ENCODE peak calls at places on chromosomes 6 and 20, in seven cellular contexts. N is activated CD4-positive, CD25-positive, alpha-beta regulatory T cell; G is tibial nerve; D is pancreas; I is pons; W is omental fat pad; Q is right cardiac atrium. U is an unnamed sample.

GRCh38 chr6:36627801-36628246 is 33.7 kb downstream of the SRSF3 start:
- DNase-seq in N (no peak), G (no peak), D (peak), I (no peak), W (no peak), Q (peak), U (no peak)

GRCh38 chr6:25112207-25112874 is 166.8 kb upstream of the CARMIL1 start:
- DNase-seq in N (no peak), G (no peak), D (no peak), I (no peak), W (no peak), Q (no peak), U (no peak)

GRCh38 chr20:45444050-45444449 is 25.5 kb upstream of the WFDC2 start:
- DNase-seq in N (no peak), G (no peak), D (no peak), I (no peak), W (no peak), Q (no peak), U (no peak)

GRCh38 chr20:46683068-46683477 is 6.2 kb downstream of the TP53RK start:
- DNase-seq in N (no peak), G (no peak), D (no peak), I (no peak), W (no peak), Q (no peak), U (no peak)

GRCh38 chr6:30888472-30889137 is 4.3 kb downstream of the DDR1 start:
- DNase-seq in N (no peak), G (no peak), D (no peak), I (peak), W (no peak), Q (no peak), U (peak)

GRCh38 chr6:117555882-117556498 is 46.3 kb downstream of the GOPC start:
- DNase-seq in N (peak), G (peak), D (peak), I (peak), W (peak), Q (peak), U (peak)

GRCh38 chr6:81606965-81607381 is 145.5 kb downstream of the TENT5A start:
- DNase-seq in N (no peak), G (no peak), D (no peak), I (no peak), W (no peak), Q (no peak), U (no peak)

GRCh38 chr6:74044417-74045096 is 348.6 kb downstream of the CD109 start:
- DNase-seq in N (no peak), G (no peak), D (no peak), I (no peak), W (no peak), Q (no peak), U (no peak)

GRCh38 chr20:19923762-19924161 is 93.4 kb upstream of the NAA20 start:
- DNase-seq in N (no peak), G (no peak), D (no peak), I (no peak), W (no peak), Q (no peak), U (no peak)

GRCh38 chr20:9503530-9504251 is 10.7 kb upstream of the LAMP5 start:
- DNase-seq in N (no peak), G (peak), D (no peak), I (peak), W (no peak), Q (no peak), U (no peak)

GRCh38 chr20:36824142-36824940 is 50.8 kb upstream of the DSN1 start:
- DNase-seq in N (no peak), G (no peak), D (no peak), I (no peak), W (no peak), Q (no peak), U (no peak)

U was measured in globus pallidus.